ENCODE peak calls at places on chromosomes 1 and 21, in six cellular contexts. One of them, this sample, is unnamed.

GRCh38 chr1:28085129-28085528 is 3.3 kb downstream of the EYA3 start:
- DNase-seq in upper lobe of right lung: no peak
- DNase-seq in body of pancreas: no peak
- DNase-seq in CD14-positive monocyte: no peak
- DNase-seq in fibroblast of pulmonary artery: no peak
- DNase-seq in heart right ventricle: no peak
- DNase-seq in this sample: no peak

GRCh38 chr21:27129215-27129614 is 162.3 kb upstream of the ADAMTS5 start:
- DNase-seq in body of pancreas: no peak
- DNase-seq in upper lobe of right lung: no peak
- DNase-seq in heart right ventricle: no peak
- DNase-seq in CD14-positive monocyte: no peak
- DNase-seq in fibroblast of pulmonary artery: no peak
- DNase-seq in this sample: no peak

GRCh38 chr1:203534526-203534925 is 40.6 kb downstream of the OPTC start:
- DNase-seq in CD14-positive monocyte: no peak
- DNase-seq in fibroblast of pulmonary artery: peak
- DNase-seq in body of pancreas: peak
- DNase-seq in upper lobe of right lung: peak
- DNase-seq in heart right ventricle: no peak
- DNase-seq in this sample: no peak

GRCh38 chr1:36304521-36304920 is 1.6 kb upstream of the SH3D21 start:
- DNase-seq in body of pancreas: no peak
- DNase-seq in upper lobe of right lung: peak
- DNase-seq in CD14-positive monocyte: peak
- DNase-seq in fibroblast of pulmonary artery: no peak
- DNase-seq in heart right ventricle: no peak
- DNase-seq in this sample: no peak

GRCh38 chr1:56315293-56315942 is 263.9 kb downstream of the PLPP3 start:
- DNase-seq in upper lobe of right lung: no peak
- DNase-seq in CD14-positive monocyte: no peak
- DNase-seq in body of pancreas: no peak
- DNase-seq in heart right ventricle: no peak
- DNase-seq in fibroblast of pulmonary artery: no peak
- DNase-seq in this sample: no peak

GRCh38 chr1:206112600-206113301 is 4.4 kb downstream of the AVPR1B start:
- DNase-seq in heart right ventricle: no peak
- DNase-seq in CD14-positive monocyte: no peak
- DNase-seq in upper lobe of right lung: peak
- DNase-seq in fibroblast of pulmonary artery: no peak
- DNase-seq in body of pancreas: peak
- DNase-seq in this sample: peak

GRCh38 chr1:205983925-205984725 is 19.1 kb downstream of the RAB7B start:
- DNase-seq in body of pancreas: peak
- DNase-seq in fibroblast of pulmonary artery: peak
- DNase-seq in CD14-positive monocyte: peak
- DNase-seq in upper lobe of right lung: peak
- DNase-seq in heart right ventricle: peak
- DNase-seq in this sample: no peak

GRCh38 chr21:28436286-28436932 is 556.3 kb downstream of the LTN1 start:
- DNase-seq in heart right ventricle: no peak
- DNase-seq in upper lobe of right lung: no peak
- DNase-seq in fibroblast of pulmonary artery: peak
- DNase-seq in CD14-positive monocyte: no peak
- DNase-seq in body of pancreas: no peak
- DNase-seq in this sample: no peak

GRCh38 chr1:46537651-46538050 is 13.8 kb downstream of the KNCN start:
- DNase-seq in body of pancreas: no peak
- DNase-seq in heart right ventricle: no peak
- DNase-seq in fibroblast of pulmonary artery: no peak
- DNase-seq in upper lobe of right lung: no peak
- DNase-seq in CD14-positive monocyte: no peak
- DNase-seq in this sample: no peak

GRCh38 chr1:24117722-24118409 is 5.9 kb upstream of the MYOM3 start:
- DNase-seq in upper lobe of right lung: peak
- DNase-seq in body of pancreas: peak
- DNase-seq in CD14-positive monocyte: no peak
- DNase-seq in heart right ventricle: no peak
- DNase-seq in fibroblast of pulmonary artery: peak
- DNase-seq in this sample: no peak

GRCh38 chr1:10834770-10835412 is 38.4 kb upstream of the CASZ1 start:
- DNase-seq in fibroblast of pulmonary artery: no peak
- DNase-seq in CD14-positive monocyte: no peak
- DNase-seq in body of pancreas: no peak
- DNase-seq in heart right ventricle: no peak
- DNase-seq in upper lobe of right lung: peak
- DNase-seq in this sample: no peak

GRCh38 chr1:11653101-11653601 is 1.1 kb downstream of the FBXO2 start:
- DNase-seq in upper lobe of right lung: no peak
- DNase-seq in body of pancreas: peak
- DNase-seq in fibroblast of pulmonary artery: no peak
- DNase-seq in CD14-positive monocyte: no peak
- DNase-seq in heart right ventricle: no peak
- DNase-seq in this sample: no peak

DNA sequence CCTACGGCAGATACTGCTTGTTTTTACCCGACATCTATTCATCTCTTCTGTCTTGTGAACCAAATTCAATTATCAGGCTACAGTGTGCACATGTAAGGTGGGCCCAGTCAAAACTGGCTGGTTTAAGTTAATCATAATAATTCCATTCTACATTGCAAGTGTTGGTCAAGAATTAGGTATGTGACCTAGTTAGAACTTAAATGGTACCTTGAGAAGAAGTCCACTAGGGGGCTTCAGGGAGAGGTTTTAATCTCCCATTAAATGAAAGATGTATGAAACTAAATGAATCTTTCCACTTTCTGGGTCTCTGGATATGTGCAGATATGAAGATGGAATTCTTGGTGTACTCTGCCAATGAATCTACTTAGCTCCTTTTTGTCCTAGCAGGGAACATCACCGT is 187.1 kb downstream of the CDC42BPA start:
- DNase-seq in fibroblast of pulmonary artery: peak
- DNase-seq in heart right ventricle: no peak
- DNase-seq in CD14-positive monocyte: no peak
- DNase-seq in body of pancreas: no peak
- DNase-seq in upper lobe of right lung: no peak
- DNase-seq in this sample: no peak
- TF ChIP-seq CTCF in fibroblast of pulmonary artery: peak
- TF ChIP-seq CTCF in heart right ventricle: peak
- TF ChIP-seq CTCF in CD14-positive monocyte: peak
- TF ChIP-seq CTCF in body of pancreas: peak
- TF ChIP-seq CTCF in upper lobe of right lung: peak
- TF ChIP-seq CTCF in this sample: peak

GRCh38 chr1:215987092-215987855 is 420.2 kb downstream of the KCTD3 start:
- DNase-seq in upper lobe of right lung: no peak
- DNase-seq in CD14-positive monocyte: no peak
- DNase-seq in body of pancreas: no peak
- DNase-seq in heart right ventricle: no peak
- DNase-seq in fibroblast of pulmonary artery: no peak
- DNase-seq in this sample: no peak

GRCh38 chr1:215992620-215993019 is 425.5 kb downstream of the KCTD3 start:
- DNase-seq in CD14-positive monocyte: no peak
- DNase-seq in body of pancreas: no peak
- DNase-seq in fibroblast of pulmonary artery: peak
- DNase-seq in upper lobe of right lung: no peak
- DNase-seq in heart right ventricle: no peak
- DNase-seq in this sample: no peak
- TF ChIP-seq CTCF in CD14-positive monocyte: no peak
- TF ChIP-seq CTCF in body of pancreas: peak
- TF ChIP-seq CTCF in fibroblast of pulmonary artery: peak
- TF ChIP-seq CTCF in upper lobe of right lung: peak
- TF ChIP-seq CTCF in heart right ventricle: no peak
- TF ChIP-seq CTCF in this sample: peak

GRCh38 chr1:52653207-52653849 is 20.4 kb downstream of the SHISAL2A start:
- DNase-seq in CD14-positive monocyte: no peak
- DNase-seq in heart right ventricle: no peak
- DNase-seq in fibroblast of pulmonary artery: no peak
- DNase-seq in upper lobe of right lung: no peak
- DNase-seq in body of pancreas: no peak
- DNase-seq in this sample: no peak
- TF ChIP-seq CTCF in CD14-positive monocyte: no peak
- TF ChIP-seq CTCF in heart right ventricle: no peak
- TF ChIP-seq CTCF in fibroblast of pulmonary artery: no peak
- TF ChIP-seq CTCF in upper lobe of right lung: no peak
- TF ChIP-seq CTCF in body of pancreas: no peak
- TF ChIP-seq CTCF in this sample: no peak

GRCh38 chr21:17690078-17690494 is 77.4 kb upstream of the BTG3 start:
- DNase-seq in CD14-positive monocyte: no peak
- DNase-seq in upper lobe of right lung: no peak
- DNase-seq in heart right ventricle: no peak
- DNase-seq in fibroblast of pulmonary artery: no peak
- DNase-seq in body of pancreas: no peak
- DNase-seq in this sample: no peak

GRCh38 chr21:17693801-17694200 is 81.1 kb upstream of the BTG3 start:
- DNase-seq in heart right ventricle: no peak
- DNase-seq in CD14-positive monocyte: no peak
- DNase-seq in upper lobe of right lung: no peak
- DNase-seq in fibroblast of pulmonary artery: no peak
- DNase-seq in body of pancreas: no peak
- DNase-seq in this sample: no peak

GRCh38 chr21:17688912-17689874 is 76.5 kb upstream of the BTG3 start:
- DNase-seq in fibroblast of pulmonary artery: peak
- DNase-seq in upper lobe of right lung: no peak
- DNase-seq in CD14-positive monocyte: no peak
- DNase-seq in body of pancreas: peak
- DNase-seq in heart right ventricle: peak
- DNase-seq in this sample: no peak
- TF ChIP-seq CTCF in fibroblast of pulmonary artery: peak
- TF ChIP-seq CTCF in upper lobe of right lung: peak
- TF ChIP-seq CTCF in CD14-positive monocyte: peak
- TF ChIP-seq CTCF in body of pancreas: no peak
- TF ChIP-seq CTCF in heart right ventricle: no peak
- TF ChIP-seq CTCF in this sample: peak

GRCh38 chr1:26961826-26962225 is 1.6 kb upstream of the KDF1 start:
- DNase-seq in fibroblast of pulmonary artery: peak
- DNase-seq in upper lobe of right lung: no peak
- DNase-seq in heart right ventricle: no peak
- DNase-seq in body of pancreas: no peak
- DNase-seq in CD14-positive monocyte: no peak
- DNase-seq in this sample: no peak

GRCh38 chr1:26960625-26960966 is 328 bp upstream of the KDF1 start:
- DNase-seq in heart right ventricle: no peak
- DNase-seq in upper lobe of right lung: no peak
- DNase-seq in CD14-positive monocyte: no peak
- DNase-seq in body of pancreas: no peak
- DNase-seq in fibroblast of pulmonary artery: no peak
- DNase-seq in this sample: no peak

GRCh38 chr1:26959270-26959669 is 998 bp downstream of the KDF1 start:
- DNase-seq in heart right ventricle: no peak
- DNase-seq in CD14-positive monocyte: no peak
- DNase-seq in upper lobe of right lung: no peak
- DNase-seq in body of pancreas: no peak
- DNase-seq in fibroblast of pulmonary artery: no peak
- DNase-seq in this sample: no peak

GRCh38 chr1:26957306-26957705 is 3.0 kb downstream of the KDF1 start:
- DNase-seq in fibroblast of pulmonary artery: no peak
- DNase-seq in body of pancreas: no peak
- DNase-seq in CD14-positive monocyte: no peak
- DNase-seq in upper lobe of right lung: no peak
- DNase-seq in heart right ventricle: no peak
- DNase-seq in this sample: no peak

GRCh38 chr1:26959722-26960624 is at the start of gene KDF1:
- DNase-seq in upper lobe of right lung: peak
- DNase-seq in heart right ventricle: no peak
- DNase-seq in body of pancreas: peak
- DNase-seq in CD14-positive monocyte: no peak
- DNase-seq in fibroblast of pulmonary artery: no peak
- DNase-seq in this sample: no peak
- TF ChIP-seq CTCF in upper lobe of right lung: peak
- TF ChIP-seq CTCF in heart right ventricle: no peak
- TF ChIP-seq CTCF in body of pancreas: no peak
- TF ChIP-seq CTCF in CD14-positive monocyte: peak
- TF ChIP-seq CTCF in fibroblast of pulmonary artery: no peak
- TF ChIP-seq CTCF in this sample: no peak

DNA sequence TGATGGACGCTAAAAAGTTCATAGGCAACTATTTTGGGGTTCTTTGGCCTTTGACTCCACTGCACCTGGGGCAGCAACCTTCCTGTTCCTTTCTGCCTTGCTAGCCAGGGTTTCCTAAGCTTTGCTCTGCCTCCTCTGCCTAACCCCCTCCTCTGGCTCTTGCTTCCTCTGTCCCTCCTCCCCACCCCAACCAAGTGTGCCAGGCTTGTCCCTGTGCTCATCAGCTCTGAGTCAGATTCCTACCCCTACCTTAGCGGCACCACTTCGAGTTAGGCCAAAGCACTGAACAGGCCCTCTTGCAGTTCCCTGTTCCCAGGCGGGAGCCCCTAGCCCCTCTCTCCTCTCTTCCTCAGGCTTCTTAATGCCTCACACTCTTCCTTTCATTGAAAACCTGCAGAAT is 74.8 kb upstream of the HAO2 start:
- DNase-seq in body of pancreas: no peak
- DNase-seq in CD14-positive monocyte: no peak
- DNase-seq in heart right ventricle: no peak
- DNase-seq in fibroblast of pulmonary artery: no peak
- DNase-seq in upper lobe of right lung: no peak
- DNase-seq in this sample: no peak
- TF ChIP-seq CTCF in body of pancreas: no peak
- TF ChIP-seq CTCF in CD14-positive monocyte: no peak
- TF ChIP-seq CTCF in heart right ventricle: no peak
- TF ChIP-seq CTCF in fibroblast of pulmonary artery: no peak
- TF ChIP-seq CTCF in upper lobe of right lung: no peak
- TF ChIP-seq CTCF in this sample: no peak

GRCh38 chr1:159828916-159829634 is 2.4 kb downstream of the SLAMF8 start:
- DNase-seq in upper lobe of right lung: peak
- DNase-seq in CD14-positive monocyte: peak
- DNase-seq in heart right ventricle: peak
- DNase-seq in fibroblast of pulmonary artery: peak
- DNase-seq in body of pancreas: peak
- DNase-seq in this sample: no peak
- TF ChIP-seq CTCF in upper lobe of right lung: peak
- TF ChIP-seq CTCF in CD14-positive monocyte: peak
- TF ChIP-seq CTCF in heart right ventricle: peak
- TF ChIP-seq CTCF in fibroblast of pulmonary artery: peak
- TF ChIP-seq CTCF in body of pancreas: peak
- TF ChIP-seq CTCF in this sample: peak

DNA sequence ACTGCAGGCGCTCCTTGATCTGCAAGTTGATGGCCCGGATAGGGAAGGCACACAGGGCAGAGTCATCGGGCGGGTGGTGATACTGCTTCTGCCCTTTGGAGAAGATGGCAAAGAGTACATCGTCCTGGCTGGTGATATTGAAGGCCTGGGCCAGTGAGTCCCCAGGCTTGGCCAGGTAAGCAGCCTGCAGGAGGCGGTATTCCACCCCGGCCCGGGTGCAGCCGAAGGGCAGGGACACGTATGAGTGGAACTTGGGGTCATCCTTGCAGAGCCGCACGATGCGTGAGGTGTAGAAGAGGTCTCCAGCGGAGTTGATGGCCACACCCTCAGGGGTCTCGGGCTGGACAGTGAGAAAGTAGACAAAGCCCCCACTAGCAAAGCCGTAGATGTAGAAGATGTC is 27.4 kb downstream of the PLXNA2 start:
- DNase-seq in upper lobe of right lung: no peak
- DNase-seq in heart right ventricle: no peak
- DNase-seq in CD14-positive monocyte: no peak
- DNase-seq in fibroblast of pulmonary artery: no peak
- DNase-seq in body of pancreas: no peak
- DNase-seq in this sample: no peak
- TF ChIP-seq CTCF in upper lobe of right lung: no peak
- TF ChIP-seq CTCF in heart right ventricle: no peak
- TF ChIP-seq CTCF in CD14-positive monocyte: no peak
- TF ChIP-seq CTCF in fibroblast of pulmonary artery: no peak
- TF ChIP-seq CTCF in body of pancreas: no peak
- TF ChIP-seq CTCF in this sample: no peak